ENCODE peak calls at places on chromosomes 12 and 14, in eight cellular contexts. W is pancreas, O is AG10803, F is NCI-H524, M is Calu3, P is T47D, V is Right ventricle myocardium superior, Q is fibroblast of pulmonary artery. E is an unnamed sample.
A peak's percentile ranks its signal among the peaks of the same experiment; 100 is the strongest.

GRCh38 chr12:70598467-70599194 is 38.6 kb downstream of the PTPRB start:
- DNase-seq in P (no peak), Q (peak; percentile 75), W (no peak), F (no peak), O (no peak), V (no peak), M (peak; percentile 17), E (no peak)

GRCh38 chr14:92724516-92725340 is 23.7 kb downstream of the LGMN start:
- DNase-seq in O (no peak), W (no peak), Q (peak; percentile 41), F (no peak), M (no peak), V (peak; percentile 64), P (no peak), E (no peak)

GRCh38 chr12:116257826-116258225 is 19.7 kb downstream of the MED13L start:
- DNase-seq in V (no peak), Q (no peak), O (no peak), W (no peak), F (no peak), P (no peak), M (no peak), E (no peak)

GRCh38 chr14:51004352-51004800 is 60.1 kb upstream of the PYGL start:
- DNase-seq in M (peak; percentile 7), Q (no peak), P (peak; percentile 68), V (no peak), F (no peak), W (no peak), O (peak; percentile 64), E (peak; percentile 40)

GRCh38 chr12:47577213-47577612 is 128.6 kb downstream of the RPAP3 start:
- DNase-seq in M (no peak), P (no peak), O (peak; percentile 41), V (no peak), Q (no peak), W (no peak), F (no peak), E (no peak)

GRCh38 chr12:38161123-38162000 is 155.2 kb upstream of the ALG10B start:
- DNase-seq in P (no peak), M (no peak), W (no peak), O (no peak), F (no peak), Q (no peak), V (no peak), E (no peak)

GRCh38 chr14:104753528-104754212 is 723 bp downstream of the SIVA1 start:
- DNase-seq in O (no peak), Q (no peak), W (peak; percentile 68), F (peak; percentile 33), P (no peak), V (peak; percentile 56), M (peak; percentile 16), E (no peak)

GRCh38 chr12:55727643-55728184 is 1.1 kb downstream of the CD63 start:
- DNase-seq in P (peak; percentile 55), O (no peak), W (peak; percentile 84), M (peak; percentile 52), F (no peak), V (peak; percentile 81), Q (peak; percentile 69), E (peak; percentile 93)

GRCh38 chr12:84811291-84811690 is 101.3 kb downstream of the SLC6A15 start:
- DNase-seq in M (no peak), V (no peak), W (no peak), Q (no peak), O (peak; percentile 57), P (no peak), F (no peak), E (no peak)

GRCh38 chr14:53893374-53893773 is 63.3 kb downstream of the BMP4 start:
- DNase-seq in Q (no peak), P (no peak), O (no peak), V (no peak), M (no peak), W (no peak), F (no peak), E (no peak)

GRCh38 chr14:104977681-104978647 is at the start of gene AHNAK2:
- DNase-seq in M (peak; percentile 89), F (peak; percentile 66), O (peak; percentile 68), Q (peak; percentile 70), V (peak; percentile 88), P (peak; percentile 90), W (peak; percentile 82), E (peak; percentile 68)

GRCh38 chr12:118537481-118537917 is 161.1 kb downstream of the SUDS3 start:
- DNase-seq in F (no peak), M (no peak), P (no peak), V (peak; percentile 57), W (no peak), O (no peak), Q (no peak), E (no peak)

GRCh38 chr12:46492471-46493351 is 120.1 kb upstream of the SLC38A2 start:
- DNase-seq in O (peak; percentile 69), F (no peak), Q (peak; percentile 94), P (peak; percentile 90), M (peak; percentile 45), V (no peak), W (no peak), E (peak; percentile 68)

GRCh38 chr14:31944256-31945073 is 132.6 kb upstream of the ARHGAP5 start:
- DNase-seq in O (no peak), F (no peak), V (no peak), P (no peak), W (no peak), M (peak; percentile 52), Q (no peak), E (no peak)

GRCh38 chr12:7905071-7905470 is 30.9 kb downstream of the SLC2A3 start:
- DNase-seq in O (no peak), V (no peak), P (no peak), W (no peak), M (no peak), Q (peak; percentile 60), F (peak; percentile 63), E (no peak)

GRCh38 chr14:37088816-37089215 is 83.6 kb downstream of the SLC25A21 start:
- DNase-seq in V (no peak), O (no peak), W (no peak), P (no peak), Q (no peak), M (no peak), F (no peak), E (no peak)

GRCh38 chr12:122880155-122880605 is 15.7 kb downstream of the VPS37B start:
- DNase-seq in V (no peak), O (no peak), W (no peak), P (no peak), M (no peak), F (no peak), Q (peak; percentile 67), E (no peak)

GRCh38 chr14:87934185-87934584 is 58.8 kb downstream of the GALC start:
- DNase-seq in P (peak; percentile 49), F (no peak), V (no peak), O (no peak), Q (peak; percentile 8), W (no peak), M (no peak), E (peak; percentile 6)

GRCh38 chr14:90759370-90760054 is 56.7 kb downstream of the TTC7B start:
- DNase-seq in V (no peak), P (no peak), O (no peak), Q (no peak), W (no peak), F (no peak), M (no peak), E (no peak)

GRCh38 chr12:82047480-82047879 is 288.3 kb upstream of the PPFIA2 start:
- DNase-seq in O (peak; percentile 1), F (peak; percentile 9), Q (no peak), W (no peak), M (no peak), P (no peak), V (no peak), E (no peak)

GRCh38 chr12:8687846-8688601 is 9.8 kb upstream of the RIMKLB start:
- DNase-seq in F (no peak), O (peak; percentile 83), W (no peak), M (peak; percentile 44), P (peak; percentile 68), V (no peak), Q (peak; percentile 94), E (peak; percentile 75)

GRCh38 chr12:65496617-65497016 is 218.1 kb downstream of the MSRB3 start:
- DNase-seq in F (no peak), O (peak; percentile 44), P (no peak), M (no peak), V (peak; percentile 55), Q (peak; percentile 75), W (no peak), E (peak; percentile 44)

GRCh38 chr14:104228716-104229620 is 90.6 kb downstream of the KIF26A start:
- DNase-seq in O (no peak), W (no peak), F (no peak), P (no peak), M (no peak), Q (no peak), V (no peak), E (no peak)

GRCh38 chr12:110746550-110746949 is 3.9 kb upstream of the PPP1CC start:
- DNase-seq in P (no peak), Q (no peak), M (no peak), V (no peak), F (no peak), O (no peak), W (no peak), E (no peak)

GRCh38 chr12:105523164-105524057 is 192.9 kb downstream of the C12orf75 start:
- DNase-seq in O (peak; percentile 98), F (no peak), M (no peak), V (peak; percentile 91), P (no peak), Q (peak; percentile 93), W (no peak), E (peak; percentile 92)

GRCh38 chr14:101876539-101876938 is 87.8 kb upstream of the DYNC1H1 start:
- DNase-seq in P (no peak), O (peak; percentile 85), F (no peak), V (peak; percentile 88), W (no peak), Q (peak; percentile 57), M (no peak), E (no peak)

GRCh38 chr14:85416771-85417170 is 113.2 kb upstream of the FLRT2 start:
- DNase-seq in Q (peak; percentile 83), W (no peak), V (no peak), F (no peak), P (no peak), M (no peak), O (peak; percentile 80), E (peak; percentile 60)

E was measured in RPMI7951.